ENCODE peak calls at places on chromosome 19, in five cellular contexts. N, Y, B, C and Q are unnamed samples.

GRCh38 chr19:40279120-40279551 is 6.0 kb downstream of the AKT2 start:
- DNase-seq in N (peak), Y (peak), B (no peak), C (no peak), Q (no peak)

GRCh38 chr19:4009990-4010807 is 2.7 kb downstream of the PIAS4 start:
- DNase-seq in N (peak), Y (peak), B (no peak), C (no peak), Q (no peak)

GRCh38 chr19:35869327-35870123 is 1.2 kb downstream of the APLP1 start:
- DNase-seq in N (peak), Y (peak), B (peak), C (peak), Q (peak)

GRCh38 chr19:9865732-9866627 is 30.9 kb downstream of the PIN1 start:
- DNase-seq in N (no peak), Y (no peak), B (no peak), C (no peak), Q (no peak)

GRCh38 chr19:30968210-30968609 is 381.0 kb downstream of the TSHZ3 start:
- DNase-seq in N (no peak), Y (no peak), B (no peak), C (no peak), Q (no peak)

GRCh38 chr19:28727133-28727834 is 485.7 kb downstream of the UQCRFS1 start:
- DNase-seq in N (no peak), Y (peak), B (no peak), C (peak), Q (peak)

GRCh38 chr19:19061491-19061890 is 2.3 kb upstream of the SLC25A42 start:
- DNase-seq in N (no peak), Y (no peak), B (no peak), C (no peak), Q (no peak)

GRCh38 chr19:18317998-18318800 is 4.7 kb downstream of the LSM4 start:
- DNase-seq in N (no peak), Y (no peak), B (peak), C (no peak), Q (no peak)

GRCh38 chr19:3068071-3068470 is 5.8 kb upstream of the TLE5 start:
- DNase-seq in N (no peak), Y (no peak), B (no peak), C (no peak), Q (no peak)

GRCh38 chr19:15280048-15280725 is 47.9 kb upstream of the EPHX3 start:
- DNase-seq in N (peak), Y (peak), B (peak), C (no peak), Q (no peak)

GRCh38 chr19:48637948-48638830 is 1.0 kb upstream of the DBP start:
- DNase-seq in N (peak), Y (peak), B (peak), C (peak), Q (peak)

GRCh38 chr19:33124207-33125098 is 7.5 kb upstream of the WDR88 start:
- DNase-seq in N (no peak), Y (no peak), B (no peak), C (no peak), Q (no peak)

GRCh38 chr19:7665076-7665475 is 3.8 kb upstream of the RETN start:
- DNase-seq in N (peak), Y (no peak), B (no peak), C (no peak), Q (no peak)

GRCh38 chr19:21321996-21322395 is 7.2 kb downstream of the ZNF708 start:
- DNase-seq in N (no peak), Y (peak), B (no peak), C (no peak), Q (no peak)

GRCh38 chr19:47765522-47766358 is 12.8 kb upstream of the SELENOW start:
- DNase-seq in N (peak), Y (peak), B (no peak), C (peak), Q (no peak)

GRCh38 chr19:10513223-10513622 is 4.0 kb downstream of the S1PR5 start:
- DNase-seq in N (no peak), Y (no peak), B (peak), C (no peak), Q (no peak)

GRCh38 chr19:43914051-43914450 is 21.0 kb downstream of the ZNF45 start:
- DNase-seq in N (no peak), Y (no peak), B (no peak), C (no peak), Q (no peak)

GRCh38 chr19:40565910-40566495 is 10.7 kb upstream of the SHKBP1 start:
- DNase-seq in N (no peak), Y (no peak), B (no peak), C (no peak), Q (no peak)

GRCh38 chr19:55036058-55036457 is 2.0 kb downstream of the GP6 start:
- DNase-seq in N (no peak), Y (no peak), B (no peak), C (no peak), Q (no peak)

GRCh38 chr19:1265611-1266115 is 3.5 kb upstream of the CIRBP start:
- DNase-seq in N (peak), Y (peak), B (peak), C (no peak), Q (no peak)

GRCh38 chr19:17686592-17687042 is 1.5 kb downstream of the UNC13A start:
- DNase-seq in N (no peak), Y (peak), B (no peak), C (peak), Q (no peak)

GRCh38 chr19:12689012-12689411 is 1.2 kb downstream of the GNG14 start:
- DNase-seq in N (no peak), Y (no peak), B (no peak), C (no peak), Q (no peak)

GRCh38 chr19:39588066-39588465 is 14.3 kb upstream of the LGALS13 start:
- DNase-seq in N (no peak), Y (no peak), B (peak), C (no peak), Q (no peak)

GRCh38 chr19:5193192-5193591 is 147.4 kb downstream of the PTPRS start:
- DNase-seq in N (no peak), Y (no peak), B (no peak), C (peak), Q (peak)
- H4K91ac ChIP-seq in N (no peak), Y (no peak), B (peak), C (no peak), Q (no peak)

GRCh38 chr19:56611288-56611687 is 16.2 kb downstream of the ZNF71 start:
- DNase-seq in N (no peak), Y (no peak), B (no peak), C (no peak), Q (no peak)
- H4K8ac ChIP-seq in N (no peak), Y (no peak), B (no peak), C (no peak), Q (no peak)

DNA sequence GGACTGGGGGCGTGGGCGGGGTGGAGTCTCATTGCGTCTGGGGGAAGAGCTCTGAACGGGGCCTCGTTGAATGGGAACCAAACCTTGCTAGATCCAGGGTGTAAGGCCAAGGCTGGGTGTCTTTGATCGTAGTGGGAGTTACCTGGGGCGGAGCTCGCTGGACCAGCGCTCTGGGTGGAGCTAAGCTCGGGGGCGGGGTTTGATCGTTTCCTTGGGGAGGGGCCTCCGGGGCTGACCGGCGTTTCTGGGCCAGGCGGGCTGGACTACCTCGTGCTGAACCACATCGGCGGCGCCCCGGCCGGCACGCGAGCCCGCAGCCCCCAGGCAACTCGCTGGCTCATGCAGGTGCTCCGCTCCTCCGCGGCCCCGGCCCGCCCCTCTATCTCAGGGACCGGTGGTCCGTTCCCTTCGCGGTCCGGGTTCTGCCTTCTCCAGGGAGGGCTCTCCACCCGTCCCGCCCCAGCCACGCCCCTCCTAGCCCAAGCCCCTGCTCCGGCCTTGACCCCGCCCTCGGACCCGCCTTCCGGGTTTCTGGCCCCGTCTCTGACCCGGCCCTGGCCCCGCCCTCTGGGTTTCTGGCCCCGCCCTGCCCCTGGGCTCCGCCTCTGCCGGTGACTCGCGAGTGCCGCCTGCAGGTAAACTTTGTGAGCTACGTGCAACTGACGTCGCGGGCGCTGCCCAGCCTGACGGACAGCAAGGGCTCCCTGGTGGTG is 3.3 kb upstream of the RPL36 start:
- DNase-seq in N (peak), Y (peak), B (peak), C (peak), Q (peak)
- H2BK5ac ChIP-seq in N (no peak), Y (no peak), B (no peak), C (no peak), Q (peak)

DNA sequence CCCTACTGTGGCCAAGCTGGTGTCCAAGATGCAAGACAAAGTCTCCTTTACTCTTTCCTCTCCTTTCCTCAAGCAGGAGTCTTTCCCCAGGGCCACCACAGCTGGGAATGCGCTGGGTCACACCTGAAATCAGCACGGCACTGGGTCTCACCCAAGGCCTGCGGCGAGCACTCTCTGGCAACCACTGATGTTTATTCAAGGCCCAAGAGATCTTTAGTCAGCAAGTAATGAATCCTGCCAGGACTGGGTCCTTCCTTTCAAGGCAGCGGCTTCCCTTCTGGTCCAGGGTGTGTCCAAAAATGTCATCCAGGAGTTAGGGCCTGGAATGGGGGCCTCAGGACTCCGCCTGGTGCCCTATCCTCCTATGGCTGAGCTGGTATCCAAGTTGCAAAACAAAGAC is 24.1 kb downstream of the BLOC1S3 start:
- DNase-seq in N (no peak), Y (no peak), B (no peak), C (no peak), Q (no peak)
- H4K91ac ChIP-seq in N (no peak), Y (no peak), B (no peak), C (no peak), Q (no peak)